ENCODE peak calls at places on chromosomes 2 and 18, in ten cellular contexts. Y is neural progenitor cell; V is T-helper 9 cell; R is NCI-H774; H is activated CD4-positive, alpha-beta T cell treated with anti-CD3 and anti-CD28 coated beads, Interleukin-2, amount 50 U/mL, for 1 hour; Z is activated CD8-positive, alpha-beta T cell treated with anti-CD3 and anti-CD28 coated beads for 36 hours; D is K562; T is activated CD8-positive, alpha-beta memory T cell treated with anti-CD3 and anti-CD28 coated beads, Interleukin-2, amount 10 ng/mL, durations not matched to agents 7 days and 5 days; X is right cardiac atrium; A is cardiac muscle cell. Q is an unnamed sample.

GRCh38 chr2:206062724-206063123 is 23.2 kb downstream of the INO80D start:
- DNase-seq in D (no peak), V (no peak), Y (no peak), A (no peak), H (no peak), X (no peak), R (no peak), T (no peak), Z (peak), Q (no peak)

GRCh38 chr2:232593931-232594330 is 39.5 kb upstream of the EFHD1 start:
- DNase-seq in R (no peak), H (no peak), D (no peak), Z (no peak), T (no peak), X (no peak), Y (no peak), V (no peak), A (no peak), Q (no peak)

GRCh38 chr2:55137024-55137958 is 87.0 kb upstream of the RTN4 start:
- DNase-seq in T (no peak), H (no peak), V (no peak), A (no peak), R (no peak), Y (peak), X (no peak), Z (no peak), D (no peak), Q (no peak)

GRCh38 chr2:64918220-64918886 is 70.8 kb upstream of the SLC1A4 start:
- DNase-seq in H (no peak), A (no peak), X (no peak), D (no peak), Y (no peak), R (no peak), T (no peak), V (no peak), Z (no peak), Q (no peak)

GRCh38 chr2:162070228-162070918 is 3.6 kb downstream of the DPP4 start:
- DNase-seq in A (no peak), D (no peak), Y (no peak), X (no peak), R (no peak), H (no peak), T (no peak), Z (no peak), V (no peak), Q (no peak)

GRCh38 chr2:4670331-4670730 is 967.0 kb downstream of the DCDC2C start:
- DNase-seq in H (no peak), D (no peak), Z (no peak), A (no peak), R (no peak), V (no peak), Y (no peak), T (no peak), X (no peak), Q (no peak)

GRCh38 chr18:69397096-69397495 is 3.6 kb upstream of the DOK6 start:
- DNase-seq in R (no peak), V (no peak), T (no peak), A (no peak), X (no peak), H (no peak), D (no peak), Y (peak), Z (no peak), Q (no peak)

GRCh38 chr2:25252291-25253152 is 84.1 kb upstream of the POMC start:
- DNase-seq in T (peak), X (peak), Y (peak), R (peak), H (peak), Z (peak), A (peak), V (peak), D (peak), Q (no peak)

GRCh38 chr18:3983351-3983969 is 471.6 kb downstream of the DLGAP1 start:
- DNase-seq in A (no peak), R (no peak), D (peak), H (no peak), X (no peak), V (no peak), T (no peak), Y (no peak), Z (no peak), Q (no peak)

GRCh38 chr2:150809083-150809482 is 321.6 kb upstream of the RND3 start:
- DNase-seq in H (no peak), Z (no peak), R (no peak), Y (no peak), T (no peak), V (no peak), A (no peak), D (no peak), X (no peak), Q (no peak)

GRCh38 chr18:73118121-73118816 is 250.5 kb upstream of the NETO1 start:
- DNase-seq in Z (no peak), A (no peak), X (no peak), R (no peak), V (no peak), Y (no peak), D (no peak), T (no peak), H (no peak), Q (no peak)

GRCh38 chr2:8118940-8119781 is 562.7 kb upstream of the ID2 start:
- DNase-seq in H (no peak), A (no peak), Z (no peak), R (no peak), T (no peak), Y (no peak), D (no peak), V (no peak), X (no peak), Q (no peak)

GRCh38 chr2:62539892-62540785 is 34.1 kb upstream of the TMEM17 start:
- DNase-seq in T (no peak), Y (no peak), H (no peak), A (no peak), R (no peak), X (no peak), D (no peak), Z (no peak), V (no peak), Q (no peak)

GRCh38 chr2:42185200-42185921 is 16.2 kb downstream of the EML4 start:
- DNase-seq in T (no peak), V (no peak), D (no peak), Z (no peak), H (no peak), X (no peak), Y (no peak), A (no peak), R (no peak), Q (no peak)

GRCh38 chr18:80023173-80023572 is 11.1 kb upstream of the RBFA start:
- DNase-seq in H (no peak), R (no peak), D (no peak), Y (peak), Z (peak), X (no peak), A (no peak), V (no peak), T (no peak), Q (no peak)

GRCh38 chr18:76144844-76145243 is 350.2 kb downstream of the ZNF516 start:
- DNase-seq in H (no peak), Y (no peak), A (no peak), T (no peak), X (no peak), R (no peak), V (no peak), D (no peak), Z (no peak), Q (no peak)

GRCh38 chr18:49514577-49514976 is 27.5 kb upstream of the C18orf32 start:
- DNase-seq in A (no peak), Z (no peak), T (no peak), X (no peak), D (no peak), V (no peak), R (no peak), H (no peak), Y (no peak), Q (no peak)

GRCh38 chr2:216696751-216697560 is 1.6 kb upstream of the IGFBP5 start:
- DNase-seq in Z (no peak), R (no peak), T (no peak), Y (peak), X (no peak), H (no peak), V (no peak), A (peak), D (peak), Q (peak)

GRCh38 chr2:50661682-50662081 is 370.2 kb downstream of the NRXN1 start:
- DNase-seq in R (no peak), A (no peak), T (no peak), Z (no peak), V (no peak), H (no peak), X (no peak), D (no peak), Y (no peak), Q (no peak)

GRCh38 chr2:171723724-171724683 is 36.7 kb downstream of the DYNC1I2 start:
- DNase-seq in V (no peak), A (peak), R (peak), Z (no peak), D (peak), H (no peak), Y (peak), X (no peak), T (no peak), Q (peak)

GRCh38 chr2:206692971-206693370 is 25.2 kb downstream of the DYTN start:
- DNase-seq in D (no peak), Z (no peak), H (no peak), R (no peak), T (no peak), V (no peak), A (no peak), X (no peak), Y (no peak), Q (no peak)

GRCh38 chr2:16948073-16948472 is 282.4 kb upstream of the CYRIA start:
- DNase-seq in H (no peak), T (no peak), R (peak), V (no peak), X (no peak), Y (peak), A (no peak), Z (no peak), D (no peak), Q (no peak)

GRCh38 chr18:6885992-6886823 is 156.7 kb downstream of the ARHGAP28 start:
- DNase-seq in D (peak), T (no peak), Y (peak), R (no peak), V (no peak), H (no peak), Z (peak), X (peak), A (peak), Q (peak)

GRCh38 chr2:239322414-239323086 is 78.3 kb downstream of the HDAC4 start:
- DNase-seq in D (peak), R (no peak), H (peak), V (no peak), T (peak), Y (no peak), A (no peak), X (no peak), Z (peak), Q (no peak)

GRCh38 chr18:63290456-63291200 is 28.9 kb downstream of the BCL2 start:
- DNase-seq in X (no peak), A (peak), Z (peak), D (no peak), H (peak), V (peak), Y (peak), T (no peak), R (no peak), Q (no peak)

GRCh38 chr18:8754995-8755955 is 49.9 kb downstream of the MTCL1 start:
- DNase-seq in Y (no peak), Z (peak), R (no peak), A (no peak), V (peak), D (no peak), H (peak), T (peak), X (no peak), Q (no peak)

GRCh38 chr2:235685024-235685721 is 191.3 kb downstream of the AGAP1 start:
- DNase-seq in T (no peak), D (no peak), A (no peak), H (no peak), R (no peak), V (no peak), Z (no peak), Y (no peak), X (no peak), Q (no peak)

GRCh38 chr2:168702579-168702978 is 99.9 kb upstream of the NOSTRIN start:
- DNase-seq in D (no peak), A (no peak), H (no peak), T (no peak), Z (no peak), Y (no peak), X (no peak), V (no peak), R (no peak), Q (no peak)

GRCh38 chr18:52442686-52443085 is 102.7 kb downstream of the DCC start:
- DNase-seq in V (no peak), H (no peak), X (no peak), R (no peak), Y (no peak), T (no peak), Z (no peak), A (no peak), D (no peak), Q (no peak)

GRCh38 chr2:102258025-102258385 is 53.4 kb upstream of the IL1RL1 start:
- DNase-seq in X (no peak), Y (no peak), D (no peak), H (no peak), R (no peak), V (no peak), Z (peak), A (no peak), T (no peak), Q (no peak)

GRCh38 chr2:40371525-40372277 is 80.2 kb downstream of the SLC8A1 start:
- DNase-seq in T (no peak), R (peak), A (peak), V (no peak), Y (peak), X (peak), Z (no peak), H (no peak), D (no peak), Q (no peak)

GRCh38 chr2:101160454-101160853 is 9.3 kb upstream of the TBC1D8 start:
- DNase-seq in X (no peak), R (no peak), Z (no peak), T (no peak), V (no peak), Y (no peak), A (no peak), D (no peak), H (no peak), Q (no peak)

Q was measured in cerebellar cortex.